ENCODE peak calls at places on chromosomes 2 and 18, in seven cellular contexts. Y, A, Z, O, K, R and X are unnamed samples.
A peak's percentile ranks its signal among the peaks of the same experiment; 100 is the strongest.

GRCh38 chr2:145984541-145984940 is 1464.6 kb upstream of the ZEB2 start:
- DNase-seq in R (no peak), Z (no peak), K (peak; percentile 43), Y (no peak), O (peak; percentile 85), A (no peak), X (no peak)

GRCh38 chr2:119259296-119259860 is 35.7 kb downstream of the STEAP3 start:
- DNase-seq in A (no peak), O (peak; percentile 52), Y (peak; percentile 38), R (no peak), Z (no peak), K (no peak), X (no peak)

GRCh38 chr18:22282311-22283235 is 113.2 kb downstream of the GATA6 start:
- DNase-seq in R (no peak), O (peak; percentile 97), Y (no peak), Z (peak; percentile 3), K (peak; percentile 92), A (no peak), X (peak; percentile 60)

GRCh38 chr2:239370403-239370802 is 30.4 kb downstream of the HDAC4 start:
- DNase-seq in K (no peak), Z (no peak), A (no peak), O (no peak), Y (no peak), R (peak; percentile 13), X (peak; percentile 43)

GRCh38 chr2:102736174-102736606 is 25.6 kb upstream of the TMEM182 start:
- DNase-seq in A (no peak), K (peak; percentile 25), O (peak; percentile 30), Y (no peak), Z (no peak), R (peak; percentile 69), X (no peak)

GRCh38 chr2:163735692-163736432 is at the start of gene FIGN:
- DNase-seq in K (peak; percentile 95), O (peak; percentile 92), A (peak; percentile 86), Z (no peak), Y (peak; percentile 41), R (peak; percentile 90), X (peak; percentile 68)

GRCh38 chr2:180656455-180656847 is 324.0 kb upstream of the UBE2E3 start:
- DNase-seq in Y (no peak), R (no peak), A (no peak), O (no peak), K (no peak), Z (no peak), X (no peak)

GRCh38 chr2:182366625-182367024 is 60.2 kb downstream of the PDE1A start:
- DNase-seq in Z (no peak), Y (no peak), K (peak; percentile 97), R (no peak), O (peak; percentile 80), A (no peak), X (no peak)

GRCh38 chr2:149166958-149167810 is 128.7 kb downstream of the LYPD6B start:
- DNase-seq in A (no peak), K (no peak), O (peak; percentile 26), R (no peak), Z (no peak), Y (no peak), X (no peak)

GRCh38 chr2:147327636-147328035 is 517.2 kb upstream of the ACVR2A start:
- DNase-seq in Y (no peak), O (peak; percentile 72), A (no peak), Z (no peak), R (no peak), K (no peak), X (no peak)

GRCh38 chr18:22378672-22379282 is 38.9 kb downstream of the CTAGE1 start:
- DNase-seq in R (no peak), Y (no peak), K (peak; percentile 22), A (no peak), O (peak; percentile 41), Z (no peak), X (peak; percentile 54)

GRCh38 chr18:74390900-74391299 is 66.2 kb downstream of the DIPK1C start:
- DNase-seq in R (no peak), O (no peak), Y (no peak), Z (no peak), K (no peak), A (no peak), X (no peak)

GRCh38 chr2:126657636-126658315 is 1.8 kb downstream of the GYPC start:
- DNase-seq in Y (peak; percentile 60), A (peak; percentile 83), R (peak; percentile 96), Z (peak; percentile 46), K (peak; percentile 100), O (peak; percentile 99), X (peak; percentile 93)

GRCh38 chr2:150080115-150080514 is 407.4 kb downstream of the RND3 start:
- DNase-seq in R (no peak), O (peak; percentile 42), Y (no peak), A (no peak), Z (no peak), K (peak; percentile 45), X (no peak)

GRCh38 chr18:79384151-79384807 is 11.5 kb upstream of the NFATC1 start:
- DNase-seq in K (no peak), Y (no peak), A (no peak), R (peak; percentile 61), Z (no peak), O (no peak), X (no peak)

GRCh38 chr2:152348388-152348787 is 13.4 kb downstream of the FMNL2 start:
- DNase-seq in O (peak; percentile 57), K (no peak), A (no peak), Z (no peak), R (no peak), Y (no peak), X (no peak)

GRCh38 chr18:40852406-40852805 is 1102.6 kb upstream of the PIK3C3 start:
- DNase-seq in Z (no peak), Y (no peak), K (no peak), A (no peak), R (no peak), O (no peak), X (no peak)

GRCh38 chr18:66533693-66534092 is 70.2 kb downstream of the CDH19 start:
- DNase-seq in O (no peak), R (no peak), K (no peak), Z (no peak), A (no peak), Y (no peak), X (no peak)

GRCh38 chr2:99354060-99354459 is 16.9 kb downstream of the EIF5B start:
- DNase-seq in R (no peak), O (peak; percentile 21), A (no peak), Y (no peak), K (no peak), Z (no peak), X (no peak)

GRCh38 chr18:79588636-79589481 is 90.7 kb upstream of the CTDP1 start:
- DNase-seq in Y (peak; percentile 85), K (peak; percentile 97), A (peak; percentile 77), R (peak; percentile 96), Z (no peak), O (peak; percentile 99), X (peak; percentile 83)

GRCh38 chr18:35172451-35173035 is 68.3 kb upstream of the ZNF397 start:
- DNase-seq in Z (no peak), O (peak; percentile 49), Y (no peak), K (no peak), R (no peak), A (no peak), X (no peak)

GRCh38 chr18:35176925-35177324 is 63.9 kb upstream of the ZNF397 start:
- DNase-seq in Z (no peak), K (no peak), O (no peak), A (no peak), Y (no peak), R (no peak), X (no peak)

GRCh38 chr18:35172009-35172408 is 68.8 kb upstream of the ZNF397 start:
- DNase-seq in O (no peak), Z (no peak), R (no peak), Y (no peak), A (no peak), K (no peak), X (no peak)

GRCh38 chr18:35171315-35171987 is 69.4 kb upstream of the ZNF397 start:
- DNase-seq in Y (no peak), Z (no peak), R (no peak), A (no peak), K (no peak), O (no peak), X (no peak)

GRCh38 chr18:35174093-35174731 is 66.6 kb upstream of the ZNF397 start:
- DNase-seq in K (no peak), A (no peak), Z (no peak), R (no peak), O (peak; percentile 25), Y (no peak), X (no peak)
- H3K4me1 ChIP-seq in K (no peaks in the 10 kb centered on the region), A (peaks cover 4% of the 10 kb centered on the region), Z (no peaks in the 10 kb centered on the region), R (peaks cover 6% of the 10 kb centered on the region), O (no peaks in the 10 kb centered on the region), Y (peaks cover 3% of the 10 kb centered on the region), X (no peaks in the 10 kb centered on the region)

GRCh38 chr2:211216221-211216620 is 659.8 kb downstream of the CPS1 start:
- DNase-seq in Y (no peak), R (no peak), A (no peak), K (no peak), O (no peak), Z (no peak), X (no peak)
- H3K27ac ChIP-seq in Y (no peak overlapping the region), R (no peak overlapping the region), A (no peak overlapping the region), K (no peak overlapping the region), O (no peak overlapping the region), Z (no peak overlapping the region), X (no peak overlapping the region)

GRCh38 chr18:62186656-62187542 is at the start of the genes PIGN and RELCH:
- DNase-seq in A (peak; percentile 95), Y (peak; percentile 97), Z (peak; percentile 95), R (peak; percentile 98), K (peak; percentile 99), O (peak; percentile 99), X (peak; percentile 95)
- H3K4me1 ChIP-seq in A (peaks cover 27% of the 10 kb centered on the region), Y (peaks cover 6% of the 10 kb centered on the region), Z (peaks cover 36% of the 10 kb centered on the region), R (no peaks in the 10 kb centered on the region), K (no peaks in the 10 kb centered on the region), O (peaks cover 13% of the 10 kb centered on the region), X (no peaks in the 10 kb centered on the region)

DNA sequence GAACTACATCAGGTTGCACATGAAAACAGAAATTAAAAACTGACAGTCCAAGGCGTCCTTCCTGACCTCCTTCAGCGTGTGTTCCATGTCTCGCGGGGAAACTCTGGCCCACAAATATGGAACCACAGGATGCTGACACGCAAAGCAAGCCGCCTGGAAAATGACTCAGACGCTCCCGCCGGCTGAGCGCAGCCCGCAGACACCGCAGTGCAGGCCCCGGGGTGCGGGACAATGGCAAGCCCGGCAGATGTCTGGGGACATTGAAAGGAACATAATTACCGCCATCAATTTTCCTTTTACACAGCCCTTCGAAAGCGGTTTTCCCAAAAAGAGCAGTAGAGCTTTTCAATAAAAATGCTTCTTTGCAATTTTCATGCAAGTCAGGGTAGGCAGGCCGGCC is 159.3 kb upstream of the SH3BP4 start:
- DNase-seq in K (no peak), O (no peak), A (no peak), R (no peak), Z (no peak), Y (no peak), X (no peak)
- H3K27ac ChIP-seq in K (no peak overlapping the region), O (no peak overlapping the region), A (no peak overlapping the region), R (no peak overlapping the region), Z (no peak overlapping the region), Y (no peak overlapping the region), X (no peak overlapping the region)

GRCh38 chr2:96143231-96143847 is 1.9 kb downstream of the DUSP2 start:
- DNase-seq in R (peak; percentile 67), A (no peak), Z (no peak), K (no peak), Y (no peak), O (no peak), X (peak; percentile 44)
- H3K4me1 ChIP-seq in R (peaks cover 9% of the 10 kb centered on the region), A (peaks cover 23% of the 10 kb centered on the region), Z (peaks cover 48% of the 10 kb centered on the region), K (no peaks in the 10 kb centered on the region), Y (peaks cover 20% of the 10 kb centered on the region), O (peaks cover 12% of the 10 kb centered on the region), X (peaks cover 37% of the 10 kb centered on the region)